ENCODE peak calls at places on chromosome 14, in six cellular contexts. One of them, this sample, is unnamed.

GRCh38 chr14:31228533-31228932 is 20.9 kb upstream of the HECTD1 start:
- DNase-seq in prostate gland: no peak
- DNase-seq in endothelial cell of umbilical vein: no peak
- DNase-seq in HepG2: no peak
- DNase-seq in HL-60: peak
- DNase-seq in SK-N-SH: no peak
- DNase-seq in this sample: no peak

GRCh38 chr14:81319946-81320345 is 80.2 kb downstream of the STON2 start:
- DNase-seq in HL-60: no peak
- DNase-seq in endothelial cell of umbilical vein: no peak
- DNase-seq in prostate gland: no peak
- DNase-seq in SK-N-SH: no peak
- DNase-seq in HepG2: no peak
- DNase-seq in this sample: no peak

GRCh38 chr14:102592969-102593840 is 756 bp downstream of the RCOR1 start:
- DNase-seq in prostate gland: peak
- DNase-seq in HL-60: no peak
- DNase-seq in endothelial cell of umbilical vein: peak
- DNase-seq in HepG2: no peak
- DNase-seq in SK-N-SH: peak
- DNase-seq in this sample: peak

GRCh38 chr14:76900406-76901085 is 74.3 kb downstream of the LRRC74A start:
- DNase-seq in SK-N-SH: no peak
- DNase-seq in HepG2: no peak
- DNase-seq in endothelial cell of umbilical vein: no peak
- DNase-seq in prostate gland: no peak
- DNase-seq in HL-60: no peak
- DNase-seq in this sample: no peak

GRCh38 chr14:84857129-84857528 is 672.8 kb upstream of the FLRT2 start:
- DNase-seq in HepG2: no peak
- DNase-seq in endothelial cell of umbilical vein: no peak
- DNase-seq in SK-N-SH: no peak
- DNase-seq in HL-60: no peak
- DNase-seq in prostate gland: no peak
- DNase-seq in this sample: no peak

GRCh38 chr14:95529242-95529641 is 5.6 kb upstream of the GLRX5 start:
- DNase-seq in HL-60: no peak
- DNase-seq in HepG2: no peak
- DNase-seq in endothelial cell of umbilical vein: no peak
- DNase-seq in SK-N-SH: no peak
- DNase-seq in prostate gland: no peak
- DNase-seq in this sample: no peak

GRCh38 chr14:83976223-83976770 is 1553.6 kb upstream of the FLRT2 start:
- DNase-seq in SK-N-SH: no peak
- DNase-seq in HepG2: no peak
- DNase-seq in prostate gland: no peak
- DNase-seq in HL-60: no peak
- DNase-seq in endothelial cell of umbilical vein: no peak
- DNase-seq in this sample: no peak

GRCh38 chr14:36935976-36936678 is 236.3 kb downstream of the SLC25A21 start:
- DNase-seq in prostate gland: no peak
- DNase-seq in HL-60: no peak
- DNase-seq in SK-N-SH: no peak
- DNase-seq in HepG2: no peak
- DNase-seq in endothelial cell of umbilical vein: no peak
- DNase-seq in this sample: no peak

GRCh38 chr14:81831128-81831815 is 297.6 kb upstream of the SEL1L start:
- DNase-seq in prostate gland: no peak
- DNase-seq in HL-60: no peak
- DNase-seq in SK-N-SH: no peak
- DNase-seq in endothelial cell of umbilical vein: no peak
- DNase-seq in HepG2: no peak
- DNase-seq in this sample: no peak

GRCh38 chr14:104095426-104096310 is 10.2 kb downstream of the ASPG start:
- DNase-seq in HepG2: no peak
- DNase-seq in HL-60: no peak
- DNase-seq in prostate gland: no peak
- DNase-seq in endothelial cell of umbilical vein: no peak
- DNase-seq in SK-N-SH: no peak
- DNase-seq in this sample: peak

GRCh38 chr14:85533821-85534271 is 3.9 kb downstream of the FLRT2 start:
- DNase-seq in endothelial cell of umbilical vein: peak
- DNase-seq in SK-N-SH: no peak
- DNase-seq in HepG2: no peak
- DNase-seq in prostate gland: no peak
- DNase-seq in HL-60: no peak
- DNase-seq in this sample: no peak

GRCh38 chr14:69059658-69060648 is 80.9 kb upstream of the ACTN1 start:
- DNase-seq in endothelial cell of umbilical vein: peak
- DNase-seq in SK-N-SH: no peak
- DNase-seq in prostate gland: no peak
- DNase-seq in HepG2: no peak
- DNase-seq in HL-60: no peak
- DNase-seq in this sample: peak

GRCh38 chr14:100587763-100588411 is 670 bp upstream of the BEGAIN start:
- DNase-seq in prostate gland: no peak
- DNase-seq in endothelial cell of umbilical vein: no peak
- DNase-seq in HL-60: no peak
- DNase-seq in SK-N-SH: no peak
- DNase-seq in HepG2: no peak
- DNase-seq in this sample: no peak

GRCh38 chr14:34098045-34098984 is 147.4 kb upstream of the EGLN3 start:
- DNase-seq in endothelial cell of umbilical vein: peak
- DNase-seq in HepG2: peak
- DNase-seq in HL-60: peak
- DNase-seq in SK-N-SH: peak
- DNase-seq in prostate gland: peak
- DNase-seq in this sample: peak

GRCh38 chr14:24428628-24429394 is 657 bp downstream of the CBLN3 start:
- DNase-seq in SK-N-SH: no peak
- DNase-seq in HepG2: no peak
- DNase-seq in prostate gland: no peak
- DNase-seq in endothelial cell of umbilical vein: no peak
- DNase-seq in HL-60: no peak
- DNase-seq in this sample: no peak

GRCh38 chr14:81927069-81927468 is 393.4 kb upstream of the SEL1L start:
- DNase-seq in prostate gland: no peak
- DNase-seq in HepG2: no peak
- DNase-seq in SK-N-SH: no peak
- DNase-seq in HL-60: no peak
- DNase-seq in endothelial cell of umbilical vein: no peak
- DNase-seq in this sample: no peak

GRCh38 chr14:33738481-33738880 is 212.4 kb downstream of the EGLN3 start:
- DNase-seq in HepG2: no peak
- DNase-seq in HL-60: no peak
- DNase-seq in SK-N-SH: no peak
- DNase-seq in prostate gland: no peak
- DNase-seq in endothelial cell of umbilical vein: no peak
- DNase-seq in this sample: no peak

GRCh38 chr14:71610149-71610548 is 322.1 kb upstream of the RGS6 start:
- DNase-seq in endothelial cell of umbilical vein: no peak
- DNase-seq in prostate gland: no peak
- DNase-seq in SK-N-SH: no peak
- DNase-seq in HepG2: no peak
- DNase-seq in HL-60: no peak
- DNase-seq in this sample: no peak

GRCh38 chr14:96225745-96226151 is 21.1 kb downstream of the BDKRB2 start:
- DNase-seq in endothelial cell of umbilical vein: no peak
- DNase-seq in SK-N-SH: peak
- DNase-seq in HL-60: no peak
- DNase-seq in HepG2: peak
- DNase-seq in prostate gland: no peak
- DNase-seq in this sample: peak

GRCh38 chr14:95346266-95346665 is 26.6 kb upstream of the CLMN start:
- DNase-seq in SK-N-SH: no peak
- DNase-seq in endothelial cell of umbilical vein: no peak
- DNase-seq in HL-60: no peak
- DNase-seq in HepG2: no peak
- DNase-seq in prostate gland: no peak
- DNase-seq in this sample: no peak

GRCh38 chr14:88825078-88825458 is 617 bp downstream of the TTC8 start:
- DNase-seq in HL-60: no peak
- DNase-seq in prostate gland: no peak
- DNase-seq in HepG2: no peak
- DNase-seq in endothelial cell of umbilical vein: no peak
- DNase-seq in SK-N-SH: no peak
- DNase-seq in this sample: no peak

DNA sequence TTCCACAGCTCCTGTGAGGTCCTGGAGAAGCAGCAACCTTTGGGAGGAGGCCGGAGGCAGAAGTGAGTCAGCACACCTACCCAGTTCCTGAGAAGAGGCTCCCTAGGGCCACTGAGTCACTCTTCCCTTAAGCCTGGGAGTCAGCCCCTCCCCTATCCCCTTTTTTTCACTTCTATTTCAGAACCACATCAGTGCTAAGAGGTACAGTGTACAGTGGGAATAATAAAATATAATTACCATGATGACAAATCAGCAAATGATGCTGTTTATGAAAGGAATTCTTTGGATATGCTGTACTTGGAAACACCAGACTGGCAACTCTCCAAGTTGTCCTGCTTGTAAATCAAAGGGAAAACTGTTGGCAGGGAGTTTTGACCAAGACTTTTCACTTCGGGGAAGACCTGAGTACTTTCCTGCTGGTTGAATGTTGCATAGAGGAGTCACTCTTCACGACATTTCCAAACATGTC is 7.8 kb upstream of the TBPL2 start:
- DNase-seq in HL-60: no peak
- DNase-seq in prostate gland: no peak
- DNase-seq in endothelial cell of umbilical vein: peak
- DNase-seq in HepG2: no peak
- DNase-seq in SK-N-SH: no peak
- DNase-seq in this sample: peak
- TF ChIP-seq POLR2AphosphoS5 in HL-60: no peak
- TF ChIP-seq POLR2AphosphoS5 in prostate gland: peak
- TF ChIP-seq POLR2AphosphoS5 in endothelial cell of umbilical vein: peak
- TF ChIP-seq POLR2AphosphoS5 in HepG2: no peak
- TF ChIP-seq POLR2AphosphoS5 in SK-N-SH: no peak
- TF ChIP-seq POLR2AphosphoS5 in this sample: peak

GRCh38 chr14:53896773-53897172 is 59.9 kb downstream of the BMP4 start:
- DNase-seq in SK-N-SH: no peak
- DNase-seq in prostate gland: no peak
- DNase-seq in HepG2: no peak
- DNase-seq in endothelial cell of umbilical vein: no peak
- DNase-seq in HL-60: no peak
- DNase-seq in this sample: no peak

GRCh38 chr14:53902307-53902706 is 54.3 kb downstream of the BMP4 start:
- DNase-seq in SK-N-SH: no peak
- DNase-seq in HepG2: no peak
- DNase-seq in prostate gland: no peak
- DNase-seq in HL-60: no peak
- DNase-seq in endothelial cell of umbilical vein: no peak
- DNase-seq in this sample: no peak

GRCh38 chr14:53900499-53900898 is 56.1 kb downstream of the BMP4 start:
- DNase-seq in HepG2: no peak
- DNase-seq in endothelial cell of umbilical vein: no peak
- DNase-seq in SK-N-SH: no peak
- DNase-seq in HL-60: no peak
- DNase-seq in prostate gland: no peak
- DNase-seq in this sample: peak
- TF ChIP-seq POLR2AphosphoS5 in HepG2: no peak
- TF ChIP-seq POLR2AphosphoS5 in endothelial cell of umbilical vein: no peak
- TF ChIP-seq POLR2AphosphoS5 in SK-N-SH: no peak
- TF ChIP-seq POLR2AphosphoS5 in HL-60: no peak
- TF ChIP-seq POLR2AphosphoS5 in prostate gland: no peak
- TF ChIP-seq POLR2AphosphoS5 in this sample: no peak

GRCh38 chr14:75092698-75093097 is 23.3 kb downstream of the ZC2HC1C start:
- DNase-seq in endothelial cell of umbilical vein: no peak
- DNase-seq in SK-N-SH: no peak
- DNase-seq in HepG2: no peak
- DNase-seq in HL-60: no peak
- DNase-seq in prostate gland: no peak
- DNase-seq in this sample: no peak

GRCh38 chr14:75090353-75090752 is 20.9 kb downstream of the ZC2HC1C start:
- DNase-seq in HL-60: no peak
- DNase-seq in SK-N-SH: no peak
- DNase-seq in endothelial cell of umbilical vein: peak
- DNase-seq in prostate gland: no peak
- DNase-seq in HepG2: no peak
- DNase-seq in this sample: no peak

GRCh38 chr14:75088153-75088552 is 18.7 kb downstream of the ZC2HC1C start:
- DNase-seq in endothelial cell of umbilical vein: no peak
- DNase-seq in HL-60: no peak
- DNase-seq in HepG2: no peak
- DNase-seq in prostate gland: no peak
- DNase-seq in SK-N-SH: no peak
- DNase-seq in this sample: no peak

GRCh38 chr14:75088566-75089373 is 19.3 kb downstream of the ZC2HC1C start:
- DNase-seq in prostate gland: peak
- DNase-seq in HL-60: no peak
- DNase-seq in SK-N-SH: peak
- DNase-seq in HepG2: peak
- DNase-seq in endothelial cell of umbilical vein: peak
- DNase-seq in this sample: peak

GRCh38 chr14:75091251-75091650 is 21.8 kb downstream of the ZC2HC1C start:
- DNase-seq in endothelial cell of umbilical vein: no peak
- DNase-seq in HepG2: no peak
- DNase-seq in SK-N-SH: no peak
- DNase-seq in HL-60: no peak
- DNase-seq in prostate gland: no peak
- DNase-seq in this sample: no peak
- TF ChIP-seq POLR2AphosphoS5 in endothelial cell of umbilical vein: no peak
- TF ChIP-seq POLR2AphosphoS5 in HepG2: no peak
- TF ChIP-seq POLR2AphosphoS5 in SK-N-SH: no peak
- TF ChIP-seq POLR2AphosphoS5 in HL-60: no peak
- TF ChIP-seq POLR2AphosphoS5 in prostate gland: no peak
- TF ChIP-seq POLR2AphosphoS5 in this sample: no peak

GRCh38 chr14:56085471-56085870 is 32.7 kb upstream of the PELI2 start:
- DNase-seq in SK-N-SH: no peak
- DNase-seq in HL-60: no peak
- DNase-seq in endothelial cell of umbilical vein: no peak
- DNase-seq in HepG2: no peak
- DNase-seq in prostate gland: no peak
- DNase-seq in this sample: no peak

GRCh38 chr14:56092761-56093160 is 25.4 kb upstream of the PELI2 start:
- DNase-seq in prostate gland: no peak
- DNase-seq in HepG2: no peak
- DNase-seq in SK-N-SH: no peak
- DNase-seq in HL-60: peak
- DNase-seq in endothelial cell of umbilical vein: no peak
- DNase-seq in this sample: no peak

DNA sequence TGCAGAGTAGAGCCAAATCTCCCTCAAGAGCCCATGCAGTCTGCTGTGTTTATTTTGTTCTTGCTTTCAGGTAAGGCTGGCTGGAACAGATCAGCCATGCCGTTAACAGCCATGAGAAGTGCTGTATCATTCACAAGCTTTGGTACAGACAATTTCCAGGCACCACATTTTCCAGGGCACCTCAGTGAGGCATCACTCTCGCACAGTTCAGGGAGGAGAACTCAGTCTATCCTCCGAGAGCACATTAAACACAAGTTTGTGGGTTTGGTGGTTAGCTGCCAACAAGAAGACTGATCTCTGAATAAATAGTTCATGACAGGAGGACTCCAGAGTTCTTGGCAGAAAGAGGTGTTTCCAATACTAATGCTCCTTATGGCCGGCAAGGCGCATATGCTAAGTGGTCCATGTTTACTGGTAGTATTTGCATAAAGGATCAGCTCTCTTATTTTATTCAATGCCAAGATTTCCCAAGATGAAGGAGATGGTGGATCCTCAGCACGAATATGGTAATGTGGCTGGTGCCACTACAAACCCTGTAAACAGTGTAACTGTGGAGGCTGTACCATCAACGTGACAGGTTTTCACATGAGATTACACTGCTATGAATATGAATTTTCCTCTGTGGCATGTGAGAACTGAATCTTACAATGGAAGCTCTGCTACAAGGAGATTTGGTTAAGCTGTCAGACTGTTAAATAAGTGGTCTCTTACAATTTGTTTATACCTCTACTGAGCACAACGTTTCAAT is 30.2 kb upstream of the PELI2 start:
- DNase-seq in prostate gland: peak
- DNase-seq in SK-N-SH: no peak
- DNase-seq in HL-60: no peak
- DNase-seq in endothelial cell of umbilical vein: no peak
- DNase-seq in HepG2: no peak
- DNase-seq in this sample: no peak
- TF ChIP-seq POLR2AphosphoS5 in prostate gland: no peak
- TF ChIP-seq POLR2AphosphoS5 in SK-N-SH: no peak
- TF ChIP-seq POLR2AphosphoS5 in HL-60: no peak
- TF ChIP-seq POLR2AphosphoS5 in endothelial cell of umbilical vein: no peak
- TF ChIP-seq POLR2AphosphoS5 in HepG2: no peak
- TF ChIP-seq POLR2AphosphoS5 in this sample: no peak

This sample was measured in transverse colon.